ENCODE peak calls at places on chromosomes 16 and 17, in four cellular contexts. One of them, this sample, is unnamed.

GRCh38 chr17:73640691-73641090 is 3.6 kb downstream of the SDK2 start:
- DNase-seq in glutamatergic neuron: no peak
- DNase-seq in myocyte: no peak
- DNase-seq in heart right ventricle: no peak
- DNase-seq in this sample: no peak

GRCh38 chr16:3171181-3171854 is 16.7 kb upstream of the OR1F1 start:
- DNase-seq in myocyte: no peak
- DNase-seq in glutamatergic neuron: no peak
- DNase-seq in heart right ventricle: no peak
- DNase-seq in this sample: peak; percentile 72

GRCh38 chr16:2467301-2468141 is 3.6 kb upstream of the NTN3 start:
- DNase-seq in glutamatergic neuron: peak; percentile 58
- DNase-seq in heart right ventricle: peak; percentile 75
- DNase-seq in myocyte: peak; percentile 80
- DNase-seq in this sample: peak; percentile 73

GRCh38 chr17:39737761-39738567 is at the start of gene GRB7:
- DNase-seq in myocyte: no peak
- DNase-seq in heart right ventricle: no peak
- DNase-seq in glutamatergic neuron: no peak
- DNase-seq in this sample: peak; percentile 75

GRCh38 chr17:21024024-21024423 is 18.8 kb downstream of the USP22 start:
- DNase-seq in heart right ventricle: no peak
- DNase-seq in glutamatergic neuron: no peak
- DNase-seq in myocyte: no peak
- DNase-seq in this sample: no peak

GRCh38 chr16:5820472-5820871 is 722.9 kb upstream of the EEF2KMT start:
- DNase-seq in glutamatergic neuron: no peak
- DNase-seq in heart right ventricle: no peak
- DNase-seq in myocyte: no peak
- DNase-seq in this sample: no peak

GRCh38 chr16:63530208-63530607 is 1494.0 kb upstream of the CDH8 start:
- DNase-seq in heart right ventricle: no peak
- DNase-seq in myocyte: no peak
- DNase-seq in glutamatergic neuron: no peak
- DNase-seq in this sample: no peak

GRCh38 chr17:66630828-66631472 is 204.0 kb upstream of the CACNG5 start:
- DNase-seq in glutamatergic neuron: no peak
- DNase-seq in heart right ventricle: no peak
- DNase-seq in myocyte: no peak
- DNase-seq in this sample: no peak

GRCh38 chr17:60369727-60370126 is 22.2 kb downstream of the USP32 start:
- DNase-seq in myocyte: no peak
- DNase-seq in heart right ventricle: no peak
- DNase-seq in glutamatergic neuron: no peak
- DNase-seq in this sample: no peak

GRCh38 chr17:49315551-49315951 is 46.5 kb downstream of the ZNF652 start:
- DNase-seq in heart right ventricle: peak; percentile 71
- DNase-seq in glutamatergic neuron: peak; percentile 52
- DNase-seq in myocyte: peak; percentile 87
- DNase-seq in this sample: peak; percentile 63

GRCh38 chr16:70745536-70746025 is 55.4 kb downstream of the VAC14 start:
- DNase-seq in glutamatergic neuron: no peak
- DNase-seq in myocyte: no peak
- DNase-seq in heart right ventricle: no peak
- DNase-seq in this sample: no peak

GRCh38 chr17:81999975-82000802 is 22.5 kb downstream of the CENPX start:
- DNase-seq in myocyte: no peak
- DNase-seq in glutamatergic neuron: peak; percentile 18
- DNase-seq in heart right ventricle: no peak
- DNase-seq in this sample: no peak

GRCh38 chr16:8708546-8708945 is 34.1 kb downstream of the ABAT start:
- DNase-seq in myocyte: no peak
- DNase-seq in glutamatergic neuron: no peak
- DNase-seq in heart right ventricle: no peak
- DNase-seq in this sample: no peak

GRCh38 chr16:359871-360697 is 7.6 kb upstream of the AXIN1 start:
- DNase-seq in glutamatergic neuron: no peak
- DNase-seq in myocyte: no peak
- DNase-seq in heart right ventricle: no peak
- DNase-seq in this sample: no peak

GRCh38 chr16:69924777-69925191 is 26.4 kb upstream of the CLEC18A start:
- DNase-seq in myocyte: peak; percentile 69
- DNase-seq in glutamatergic neuron: no peak
- DNase-seq in heart right ventricle: peak; percentile 80
- DNase-seq in this sample: no peak

This sample was measured in WTC11.